ENCODE peak calls at places on chromosomes 5 and 9, in five cellular contexts. N, C, V, L and F are unnamed samples.

GRCh38 chr9:95165004-95165403 is 152.5 kb downstream of the FANCC start:
- DNase-seq in N (no peak), L (no peak), V (no peak), C (no peak), F (no peak)

GRCh38 chr9:14275331-14275730 is 38.6 kb downstream of the NFIB start:
- DNase-seq in N (no peak), C (no peak), V (no peak), L (no peak), F (no peak)

GRCh38 chr5:31213676-31214638 is 20.5 kb downstream of the CDH6 start:
- DNase-seq in L (no peak), N (no peak), C (no peak), V (no peak), F (no peak)

GRCh38 chr5:40074801-40075200 is 604.9 kb upstream of the PTGER4 start:
- DNase-seq in L (no peak), C (no peak), V (no peak), N (no peak), F (no peak)

GRCh38 chr9:132970306-132971062 is 8.0 kb upstream of the GFI1B start:
- DNase-seq in V (no peak), C (no peak), N (no peak), L (no peak), F (no peak)

GRCh38 chr5:56207537-56207936 is 25.6 kb downstream of the ANKRD55 start:
- DNase-seq in N (no peak), L (no peak), V (no peak), C (no peak), F (no peak)

GRCh38 chr5:50663636-50664035 is 2.8 kb upstream of the PARP8 start:
- DNase-seq in C (peak; percentile 20), N (no peak), L (no peak), V (no peak), F (no peak)

GRCh38 chr9:36401179-36401740 is 1.2 kb upstream of the RNF38 start:
- DNase-seq in V (no peak), C (peak; percentile 79), L (peak; percentile 94), N (peak; percentile 42), F (no peak)

GRCh38 chr5:133906303-133906702 is 62.1 kb downstream of the C5orf15 start:
- DNase-seq in N (no peak), C (no peak), L (no peak), V (no peak), F (no peak)

GRCh38 chr9:120872775-120873502 is 4.0 kb downstream of the PHF19 start:
- DNase-seq in N (no peak), L (no peak), V (no peak), C (no peak), F (no peak)

GRCh38 chr9:86282979-86283535 is 719 bp upstream of the ISCA1 start:
- DNase-seq in L (no peak), C (no peak), N (no peak), V (peak; percentile 36), F (no peak)

GRCh38 chr5:123809594-123810172 is 297.7 kb downstream of the CSNK1G3 start:
- DNase-seq in V (peak; percentile 32), C (peak; percentile 25), N (no peak), L (no peak), F (no peak)

GRCh38 chr5:65034029-65034781 is 265.5 kb downstream of the CWC27 start:
- DNase-seq in N (no peak), V (no peak), C (no peak), L (no peak), F (no peak)

GRCh38 chr9:101977614-101978210 is 239.3 kb upstream of the GRIN3A start:
- DNase-seq in V (no peak), C (no peak), N (no peak), L (peak; percentile 0), F (no peak)

GRCh38 chr5:154642499-154643245 is 112.5 kb upstream of the LARP1 start:
- DNase-seq in C (no peak), V (peak; percentile 16), N (no peak), L (no peak), F (no peak)

GRCh38 chr5:43482490-43483064 is 1.1 kb downstream of the TMEM267 start:
- DNase-seq in V (no peak), L (peak; percentile 12), C (no peak), N (no peak), F (no peak)

GRCh38 chr9:242461-243080 is 27.9 kb downstream of the DOCK8 start:
- DNase-seq in N (no peak), V (no peak), L (no peak), C (no peak), F (no peak)

GRCh38 chr9:127923771-127924170 is 6.8 kb downstream of the PIP5KL1 start:
- DNase-seq in N (no peak), L (no peak), C (no peak), V (no peak), F (no peak)

GRCh38 chr9:134319306-134320194 is 6.7 kb upstream of the RXRA start:
- DNase-seq in N (no peak), L (no peak), V (no peak), C (no peak), F (no peak)

GRCh38 chr5:31193591-31194457 is at the start of gene CDH6:
- DNase-seq in V (no peak), C (peak; percentile 9), N (peak; percentile 43), L (peak; percentile 75), F (no peak)

GRCh38 chr5:9401786-9402472 is 143.9 kb downstream of the SEMA5A start:
- DNase-seq in L (no peak), N (no peak), V (no peak), C (no peak), F (no peak)

DNA sequence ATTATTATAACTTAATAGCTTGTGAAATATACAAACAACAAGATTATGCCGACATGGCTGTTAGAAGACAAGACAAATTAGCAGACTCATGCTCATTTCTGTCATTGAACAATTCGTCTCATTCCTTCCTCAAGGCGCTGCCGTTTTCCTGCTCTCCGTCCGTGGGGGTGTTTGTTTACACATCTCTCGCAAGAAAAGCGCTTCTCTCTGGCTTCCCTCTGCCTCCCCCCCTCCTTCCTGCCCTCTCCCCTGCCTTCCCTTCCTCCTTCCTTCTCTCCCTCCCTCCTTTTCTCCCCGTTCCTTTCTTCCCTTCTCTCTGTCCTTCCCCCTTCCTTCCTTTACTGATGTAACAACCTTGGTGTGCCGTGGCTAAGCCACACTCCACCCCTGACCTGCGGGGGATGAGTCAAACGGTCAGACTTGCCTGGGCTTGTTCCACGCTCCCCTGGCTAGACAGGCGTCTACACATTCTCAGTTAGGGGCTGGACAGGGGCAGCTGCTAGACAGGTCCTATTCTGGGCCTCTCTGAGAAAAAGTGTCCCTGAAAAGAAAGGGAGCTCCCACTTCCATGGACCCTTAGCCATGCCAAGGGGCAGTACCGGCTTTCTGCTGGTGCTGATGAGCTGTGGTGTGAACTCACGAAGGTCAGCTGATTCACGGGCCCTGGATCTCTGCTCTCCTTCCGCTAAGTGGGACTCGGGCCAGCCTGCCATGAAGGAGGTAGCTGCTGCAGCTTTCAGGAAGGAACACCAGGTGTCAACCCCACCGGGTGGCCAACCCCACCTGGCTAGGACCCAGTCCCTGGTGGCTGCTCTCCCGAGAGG is 32.0 kb upstream of the SPTLC1 start:
- DNase-seq in L (no peak), C (peak; percentile 41), N (no peak), V (peak; percentile 89), F (no peak)
- TF ChIP-seq CTCF in L (no peak), C (no peak), N (no peak), V (peak; percentile 3), F (no peak)

GRCh38 chr5:160649304-160649703 is 202.7 kb downstream of the ATP10B start:
- DNase-seq in N (no peak), L (peak; percentile 6), C (peak; percentile 35), V (no peak), F (no peak)
- TF ChIP-seq CTCF in N (peak; percentile 50), L (peak; percentile 43), C (peak; percentile 48), V (no peak), F (peak; percentile 68)

DNA sequence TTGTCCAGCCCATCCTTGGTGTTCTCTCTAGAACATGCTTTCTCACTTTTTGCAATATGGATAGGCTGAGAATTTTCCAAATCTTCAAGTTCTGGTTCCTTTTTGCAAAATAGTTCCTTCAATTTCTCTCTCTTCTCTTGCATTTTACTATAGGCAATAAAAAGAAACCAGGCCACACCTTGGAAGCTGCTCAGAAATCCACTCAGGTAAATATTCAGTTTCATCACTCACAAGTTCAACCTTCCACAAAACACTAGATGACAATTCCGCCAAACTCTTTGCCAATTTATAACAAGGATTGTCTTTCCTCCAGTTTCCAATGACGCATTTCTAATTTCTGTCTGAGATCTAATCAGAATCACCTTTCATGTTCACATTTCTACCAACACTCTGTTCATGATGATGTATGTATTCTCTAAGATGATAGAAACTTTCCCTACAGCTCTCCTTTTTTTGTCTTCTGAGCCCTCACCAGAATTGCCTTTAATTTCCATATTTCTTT is 204.2 kb upstream of the PIK3R1 start:
- DNase-seq in N (no peak), L (no peak), V (no peak), C (no peak), F (no peak)
- TF ChIP-seq CTCF in N (no peak), L (no peak), V (no peak), C (no peak), F (no peak)

DNA sequence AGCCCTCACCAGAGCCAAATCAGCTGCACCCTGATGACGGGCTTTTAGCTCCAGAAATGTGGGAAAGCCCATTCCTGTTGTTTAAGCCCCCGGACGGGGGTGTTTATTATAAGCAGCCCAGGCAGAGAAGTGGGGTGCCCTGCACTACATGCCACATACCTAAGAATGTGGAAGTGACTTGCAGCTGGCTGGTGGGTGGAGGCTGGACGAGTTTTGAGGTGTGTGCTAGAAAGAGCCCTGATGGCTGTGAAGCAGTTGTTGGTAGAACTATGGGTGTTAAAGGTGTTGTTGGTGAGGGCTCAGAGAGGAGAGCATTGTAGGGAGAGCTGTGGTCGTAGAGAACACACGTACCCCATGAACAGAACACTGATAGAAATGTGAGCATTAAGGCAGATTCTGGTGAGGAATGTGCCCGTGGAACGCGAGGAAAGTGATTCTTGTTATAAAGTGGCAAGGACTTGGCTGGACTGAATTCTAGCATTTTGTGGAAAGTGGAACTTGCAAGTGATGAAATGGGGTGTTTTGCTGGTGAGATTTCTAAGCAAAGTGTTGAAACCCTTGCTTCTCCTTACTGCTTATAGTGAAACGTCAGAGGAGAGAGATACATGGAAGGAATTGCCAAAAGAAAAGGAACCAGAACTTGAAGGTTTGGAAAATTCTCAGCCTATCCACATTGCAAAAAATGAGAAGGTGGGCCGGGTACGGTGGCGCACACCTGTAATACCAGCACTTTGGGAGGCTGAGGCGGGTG is 38.9 kb downstream of the AHRR start:
- DNase-seq in N (no peak), L (no peak), V (no peak), C (no peak), F (peak; percentile 31)
- TF ChIP-seq CTCF in N (no peak), L (no peak), V (no peak), C (no peak), F (no peak)